ENCODE peak calls at places on chromosome 7, in five cellular contexts. One of them, this sample, is unnamed.
A peak's percentile ranks its signal among the peaks of the same experiment; 100 is the strongest.

GRCh38 chr7:74038194-74038961 is 10.4 kb downstream of the ELN start:
- DNase-seq in aorta: no peak
- DNase-seq in sigmoid colon: peak; percentile 91
- DNase-seq in CD8-positive, alpha-beta T cell: no peak
- DNase-seq in psoas muscle: peak; percentile 87
- DNase-seq in this sample: no peak

GRCh38 chr7:140607441-140607989 is 33.1 kb downstream of the DENND2A start:
- DNase-seq in aorta: peak; percentile 81
- DNase-seq in sigmoid colon: peak; percentile 89
- DNase-seq in psoas muscle: peak; percentile 84
- DNase-seq in CD8-positive, alpha-beta T cell: no peak
- DNase-seq in this sample: no peak

GRCh38 chr7:14834456-14834855 is 68.1 kb downstream of the DGKB start:
- DNase-seq in sigmoid colon: no peak
- DNase-seq in psoas muscle: no peak
- DNase-seq in CD8-positive, alpha-beta T cell: no peak
- DNase-seq in aorta: no peak
- DNase-seq in this sample: no peak

GRCh38 chr7:50792342-50793114 is 9.8 kb upstream of the GRB10 start:
- DNase-seq in CD8-positive, alpha-beta T cell: no peak
- DNase-seq in sigmoid colon: no peak
- DNase-seq in aorta: peak; percentile 85
- DNase-seq in psoas muscle: peak; percentile 69
- DNase-seq in this sample: no peak

GRCh38 chr7:78794101-78794500 is 659.4 kb downstream of the MAGI2 start:
- DNase-seq in CD8-positive, alpha-beta T cell: no peak
- DNase-seq in aorta: no peak
- DNase-seq in psoas muscle: no peak
- DNase-seq in sigmoid colon: no peak
- DNase-seq in this sample: no peak

GRCh38 chr7:112257073-112257472 is 50.6 kb downstream of the ZNF277 start:
- DNase-seq in sigmoid colon: no peak
- DNase-seq in psoas muscle: no peak
- DNase-seq in aorta: no peak
- DNase-seq in CD8-positive, alpha-beta T cell: no peak
- DNase-seq in this sample: no peak

GRCh38 chr7:30252885-30253795 is 31.3 kb upstream of the ZNRF2 start:
- DNase-seq in psoas muscle: peak; percentile 77
- DNase-seq in sigmoid colon: peak; percentile 70
- DNase-seq in aorta: peak; percentile 78
- DNase-seq in CD8-positive, alpha-beta T cell: no peak
- DNase-seq in this sample: no peak

GRCh38 chr7:108863221-108863848 is 293.7 kb downstream of the DNAJB9 start:
- DNase-seq in aorta: no peak
- DNase-seq in sigmoid colon: no peak
- DNase-seq in CD8-positive, alpha-beta T cell: no peak
- DNase-seq in psoas muscle: no peak
- DNase-seq in this sample: no peak

GRCh38 chr7:45146531-45147379 is 10.8 kb upstream of the RAMP3 start:
- DNase-seq in psoas muscle: peak; percentile 36
- DNase-seq in sigmoid colon: peak; percentile 64
- DNase-seq in CD8-positive, alpha-beta T cell: no peak
- DNase-seq in aorta: peak; percentile 57
- DNase-seq in this sample: no peak

GRCh38 chr7:75892634-75893272 is 13.9 kb downstream of the RHBDD2 start:
- DNase-seq in aorta: no peak
- DNase-seq in sigmoid colon: peak; percentile 86
- DNase-seq in CD8-positive, alpha-beta T cell: no peak
- DNase-seq in psoas muscle: peak; percentile 76
- DNase-seq in this sample: no peak

GRCh38 chr7:144824360-144824759 is 11.5 kb downstream of the TPK1 start:
- DNase-seq in CD8-positive, alpha-beta T cell: no peak
- DNase-seq in aorta: no peak
- DNase-seq in psoas muscle: no peak
- DNase-seq in sigmoid colon: no peak
- DNase-seq in this sample: no peak

GRCh38 chr7:66202380-66202779 is 2.8 kb upstream of the TPST1 start:
- DNase-seq in aorta: no peak
- DNase-seq in psoas muscle: no peak
- DNase-seq in CD8-positive, alpha-beta T cell: no peak
- DNase-seq in sigmoid colon: peak; percentile 7
- DNase-seq in this sample: no peak

GRCh38 chr7:48280100-48280499 is 108.8 kb downstream of the ABCA13 start:
- DNase-seq in psoas muscle: no peak
- DNase-seq in aorta: no peak
- DNase-seq in CD8-positive, alpha-beta T cell: no peak
- DNase-seq in sigmoid colon: no peak
- DNase-seq in this sample: no peak

GRCh38 chr7:154676422-154677073 is 326.4 kb downstream of the PAXIP1 start:
- DNase-seq in CD8-positive, alpha-beta T cell: no peak
- DNase-seq in aorta: no peak
- DNase-seq in psoas muscle: no peak
- DNase-seq in sigmoid colon: no peak
- DNase-seq in this sample: no peak

GRCh38 chr7:27179503-27180430 is 5.3 kb downstream of the HOXA11 start:
- DNase-seq in CD8-positive, alpha-beta T cell: peak; percentile 75
- DNase-seq in psoas muscle: peak; percentile 90
- DNase-seq in sigmoid colon: peak; percentile 93
- DNase-seq in aorta: peak; percentile 94
- DNase-seq in this sample: no peak

GRCh38 chr7:45147858-45148652 is 9.5 kb upstream of the RAMP3 start:
- DNase-seq in sigmoid colon: peak; percentile 58
- DNase-seq in psoas muscle: peak; percentile 32
- DNase-seq in CD8-positive, alpha-beta T cell: no peak
- DNase-seq in aorta: peak; percentile 75
- DNase-seq in this sample: no peak

GRCh38 chr7:158244873-158245723 is 342.5 kb downstream of the PTPRN2 start:
- DNase-seq in psoas muscle: peak; percentile 38
- DNase-seq in sigmoid colon: peak; percentile 46
- DNase-seq in CD8-positive, alpha-beta T cell: no peak
- DNase-seq in aorta: peak; percentile 67
- DNase-seq in this sample: no peak
- H3K9me3 ChIP-seq in psoas muscle: no peaks in the 10 kb centered on the region
- H3K9me3 ChIP-seq in sigmoid colon: no peaks in the 10 kb centered on the region
- H3K9me3 ChIP-seq in CD8-positive, alpha-beta T cell: no peaks in the 10 kb centered on the region
- H3K9me3 ChIP-seq in aorta: no peaks in the 10 kb centered on the region
- H3K9me3 ChIP-seq in this sample: no peaks in the 10 kb centered on the region

GRCh38 chr7:1197997-1198632 is 34.6 kb upstream of the UNCX start:
- DNase-seq in CD8-positive, alpha-beta T cell: no peak
- DNase-seq in aorta: no peak
- DNase-seq in sigmoid colon: no peak
- DNase-seq in psoas muscle: no peak
- DNase-seq in this sample: no peak

GRCh38 chr7:1196950-1197349 is 35.7 kb upstream of the UNCX start:
- DNase-seq in aorta: no peak
- DNase-seq in CD8-positive, alpha-beta T cell: no peak
- DNase-seq in sigmoid colon: no peak
- DNase-seq in psoas muscle: no peak
- DNase-seq in this sample: no peak

GRCh38 chr7:1200045-1200444 is 32.6 kb upstream of the UNCX start:
- DNase-seq in aorta: no peak
- DNase-seq in psoas muscle: no peak
- DNase-seq in sigmoid colon: no peak
- DNase-seq in CD8-positive, alpha-beta T cell: no peak
- DNase-seq in this sample: no peak

GRCh38 chr7:1204460-1204859 is 28.2 kb upstream of the UNCX start:
- DNase-seq in CD8-positive, alpha-beta T cell: no peak
- DNase-seq in aorta: no peak
- DNase-seq in sigmoid colon: no peak
- DNase-seq in psoas muscle: no peak
- DNase-seq in this sample: no peak

GRCh38 chr7:1201916-1202315 is 30.8 kb upstream of the UNCX start:
- DNase-seq in CD8-positive, alpha-beta T cell: no peak
- DNase-seq in psoas muscle: no peak
- DNase-seq in sigmoid colon: no peak
- DNase-seq in aorta: no peak
- DNase-seq in this sample: no peak
- H3K36me3 ChIP-seq in CD8-positive, alpha-beta T cell: no peaks in the 10 kb centered on the region
- H3K36me3 ChIP-seq in psoas muscle: no peaks in the 10 kb centered on the region
- H3K36me3 ChIP-seq in sigmoid colon: no peaks in the 10 kb centered on the region
- H3K36me3 ChIP-seq in aorta: no peaks in the 10 kb centered on the region
- H3K36me3 ChIP-seq in this sample: no peaks in the 10 kb centered on the region

DNA sequence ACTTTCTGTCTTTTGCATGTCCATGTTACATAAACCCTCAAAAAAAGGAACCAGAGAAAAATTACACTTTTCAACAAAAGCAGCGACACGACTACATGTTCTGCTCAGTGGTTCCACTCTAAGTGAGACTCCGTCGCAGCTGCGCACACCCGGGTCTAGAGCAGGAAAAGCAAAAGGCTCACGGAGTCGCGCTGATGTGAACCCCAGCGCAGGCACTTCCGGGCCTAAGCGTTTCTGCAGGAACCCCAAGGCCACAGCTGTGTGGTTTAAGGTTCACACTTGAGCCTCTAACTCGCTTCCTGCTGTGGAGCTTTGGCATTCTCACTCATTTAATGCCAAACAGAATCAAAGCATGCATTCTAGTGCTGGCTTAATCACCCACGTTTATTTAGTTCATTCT is 240.3 kb downstream of the DNAJB6 start:
- DNase-seq in sigmoid colon: no peak
- DNase-seq in aorta: peak; percentile 52
- DNase-seq in CD8-positive, alpha-beta T cell: no peak
- DNase-seq in psoas muscle: no peak
- DNase-seq in this sample: peak; percentile 11
- H3K9me3 ChIP-seq in sigmoid colon: no peaks in the 10 kb centered on the region
- H3K9me3 ChIP-seq in aorta: no peaks in the 10 kb centered on the region
- H3K9me3 ChIP-seq in CD8-positive, alpha-beta T cell: no peaks in the 10 kb centered on the region
- H3K9me3 ChIP-seq in psoas muscle: no peaks in the 10 kb centered on the region
- H3K9me3 ChIP-seq in this sample: no peaks in the 10 kb centered on the region

GRCh38 chr7:105036217-105037168 is 22.5 kb downstream of the KMT2E start:
- DNase-seq in CD8-positive, alpha-beta T cell: no peak
- DNase-seq in aorta: peak; percentile 27
- DNase-seq in psoas muscle: no peak
- DNase-seq in sigmoid colon: no peak
- DNase-seq in this sample: no peak
- H3K36me3 ChIP-seq in CD8-positive, alpha-beta T cell: no peaks in the 10 kb centered on the region
- H3K36me3 ChIP-seq in aorta: no peaks in the 10 kb centered on the region
- H3K36me3 ChIP-seq in psoas muscle: peaks cover 10% of the 10 kb centered on the region
- H3K36me3 ChIP-seq in sigmoid colon: no peaks in the 10 kb centered on the region
- H3K36me3 ChIP-seq in this sample: peaks cover 12% of the 10 kb centered on the region

GRCh38 chr7:158563051-158563450 is 24.6 kb downstream of the PTPRN2 start:
- DNase-seq in aorta: no peak
- DNase-seq in psoas muscle: no peak
- DNase-seq in CD8-positive, alpha-beta T cell: no peak
- DNase-seq in sigmoid colon: no peak
- DNase-seq in this sample: no peak
- H3K9me3 ChIP-seq in aorta: no peaks in the 10 kb centered on the region
- H3K9me3 ChIP-seq in psoas muscle: no peaks in the 10 kb centered on the region
- H3K9me3 ChIP-seq in CD8-positive, alpha-beta T cell: no peaks in the 10 kb centered on the region
- H3K9me3 ChIP-seq in sigmoid colon: no peaks in the 10 kb centered on the region
- H3K9me3 ChIP-seq in this sample: no peaks in the 10 kb centered on the region

DNA sequence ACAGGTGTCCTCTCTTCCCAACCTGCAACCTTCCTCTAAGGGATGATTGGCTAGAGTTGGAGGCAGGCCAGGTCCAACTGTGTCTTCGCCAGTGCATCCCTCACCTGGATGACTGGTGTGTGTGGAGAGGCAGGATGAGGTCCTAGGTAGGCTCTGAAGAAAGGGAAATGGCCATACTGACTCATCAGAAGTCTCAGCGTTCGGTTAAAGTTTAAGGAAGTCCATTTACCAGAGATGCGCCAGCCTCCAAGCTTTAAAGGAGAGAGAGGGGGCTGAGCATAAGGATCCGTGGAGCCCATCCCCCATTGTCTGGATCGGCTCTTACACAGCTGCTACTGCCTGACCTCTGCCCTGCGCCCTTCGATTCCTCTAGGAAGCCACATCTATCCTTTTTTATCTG is 4.4 kb downstream of the KEL start:
- DNase-seq in psoas muscle: no peak
- DNase-seq in aorta: no peak
- DNase-seq in CD8-positive, alpha-beta T cell: no peak
- DNase-seq in sigmoid colon: no peak
- DNase-seq in this sample: no peak
- H3K36me3 ChIP-seq in psoas muscle: no peaks in the 10 kb centered on the region
- H3K36me3 ChIP-seq in aorta: no peaks in the 10 kb centered on the region
- H3K36me3 ChIP-seq in CD8-positive, alpha-beta T cell: no peaks in the 10 kb centered on the region
- H3K36me3 ChIP-seq in sigmoid colon: no peaks in the 10 kb centered on the region
- H3K36me3 ChIP-seq in this sample: no peaks in the 10 kb centered on the region